ENCODE peak calls at places on chromosome X, in eight cellular contexts. M is Kasumi-1; V is stimulated activated CD4-positive, alpha-beta T cell treated with anti-CD3 and anti-CD28 coated beads, Interleukin-15, amount 100 ng/mL, for 1 hour; O is NAMALWA; Y is midbrain; L is psoas muscle; A is AG20443; H is iris pigment epithelial cell. J is an unnamed sample.

GRCh38 chrX:11944486-11944885 is 186.4 kb downstream of the MSL3 start:
- DNase-seq in M (peak; percentile 6), V (no peak), O (peak; percentile 28), Y (no peak), L (no peak), A (peak; percentile 57), H (peak; percentile 65), J (no peak)

GRCh38 chrX:17046478-17047097 is 100.1 kb downstream of the REPS2 start:
- DNase-seq in M (peak; percentile 68), V (no peak), O (peak; percentile 70), Y (peak; percentile 74), L (peak; percentile 22), A (peak; percentile 51), H (peak; percentile 70), J (peak; percentile 29)

GRCh38 chrX:123171781-123172180 is 12.3 kb upstream of the GRIA3 start:
- DNase-seq in M (no peak), V (no peak), O (no peak), Y (no peak), L (no peak), A (no peak), H (peak; percentile 74), J (no peak)

GRCh38 chrX:154750301-154751120 is at the start of gene GAB3:
- DNase-seq in M (peak; percentile 17), V (no peak), O (peak; percentile 66), Y (no peak), L (peak; percentile 39), A (peak; percentile 20), H (peak; percentile 34), J (no peak)

GRCh38 chrX:115940888-115941332 is 229.6 kb upstream of the AGTR2 start:
- DNase-seq in M (peak; percentile 1), V (no peak), O (peak; percentile 84), Y (peak; percentile 94), L (peak; percentile 38), A (no peak), H (peak; percentile 19), J (no peak)

GRCh38 chrX:155962906-155963305 is 34.6 kb upstream of the IL9R start:
- DNase-seq in M (no peak), V (no peak), O (no peak), Y (no peak), L (no peak), A (no peak), H (no peak), J (no peak)

GRCh38 chrX:19156223-19156622 is 34.0 kb upstream of the ADGRG2 start:
- DNase-seq in M (no peak), V (no peak), O (peak; percentile 4), Y (no peak), L (no peak), A (peak; percentile 52), H (no peak), J (no peak)

GRCh38 chrX:21166302-21166982 is 207.8 kb upstream of the CNKSR2 start:
- DNase-seq in M (no peak), V (no peak), O (no peak), Y (no peak), L (no peak), A (peak; percentile 14), H (peak; percentile 15), J (peak; percentile 33)

GRCh38 chrX:150085881-150086280 is 147.6 kb upstream of the EOLA2 start:
- DNase-seq in M (no peak), V (no peak), O (no peak), Y (no peak), L (no peak), A (peak; percentile 14), H (peak; percentile 51), J (peak; percentile 1)

GRCh38 chrX:56309881-56310280 is 77.7 kb downstream of the KLF8 start:
- DNase-seq in M (no peak), V (no peak), O (no peak), Y (no peak), L (no peak), A (no peak), H (no peak), J (no peak)

GRCh38 chrX:21375795-21376069 is 1.5 kb downstream of the CNKSR2 start:
- DNase-seq in M (peak; percentile 9), V (no peak), O (no peak), Y (no peak), L (no peak), A (no peak), H (no peak), J (no peak)

GRCh38 chrX:6184900-6185515 is 43.7 kb downstream of the NLGN4X start:
- DNase-seq in M (no peak), V (no peak), O (peak; percentile 1), Y (no peak), L (no peak), A (no peak), H (peak; percentile 23), J (no peak)

GRCh38 chrX:102651968-102652744 is 873 bp downstream of the GPRASP1 start:
- DNase-seq in M (peak; percentile 63), V (no peak), O (no peak), Y (peak; percentile 39), L (no peak), A (peak; percentile 26), H (peak; percentile 49), J (peak; percentile 5)

GRCh38 chrX:45843518-45843917 is 642.8 kb upstream of the DIPK2B start:
- DNase-seq in M (peak; percentile 4), V (no peak), O (peak; percentile 16), Y (no peak), L (no peak), A (no peak), H (no peak), J (no peak)

GRCh38 chrX:110162131-110162530 is 155.8 kb downstream of the AMMECR1 start:
- DNase-seq in M (no peak), V (no peak), O (no peak), Y (no peak), L (no peak), A (no peak), H (no peak), J (no peak)

GRCh38 chrX:136468391-136469103 is 19.2 kb upstream of the BRS3 start:
- DNase-seq in M (no peak), V (no peak), O (no peak), Y (no peak), L (no peak), A (no peak), H (no peak), J (no peak)

J was measured in kidney glomerular epithelial cell.